ENCODE peak calls at places on chromosome 22, in ten cellular contexts. N is stimulated activated CD8-positive, alpha-beta memory T cell treated with anti-CD3 and anti-CD28 coated beads, Interleukin-12 subunit alpha, Interleukin-12 subunit beta, amount 100 ng/mL, for 4 hours; O is nucleus accumbens; T is omental fat pad; G is stimulated activated CD4-positive, alpha-beta T cell treated with anti-CD3 and anti-CD28 coated beads, TNF-alpha, amount 100 ng/mL, for 4 hours; D is non-pigmented ciliary epithelial cell; J is B cell; S is activated CD4-positive, alpha-beta T cell treated with anti-CD3 and anti-CD28 coated beads, Interleukin-2, amount 50 U/mL, for 24 hours; I is T follicular helper cell; W is endothelial cell. P is an unnamed sample.

GRCh38 chr22:43829904-43830851 is 18.1 kb upstream of the EFCAB6 start:
- DNase-seq in N (no peak), O (no peak), T (no peak), G (no peak), D (no peak), J (no peak), S (no peak), I (no peak), W (no peak), P (no peak)

GRCh38 chr22:47142427-47143046 is 380.1 kb downstream of the TBC1D22A start:
- DNase-seq in N (no peak), O (no peak), T (no peak), G (no peak), D (no peak), J (no peak), S (no peak), I (no peak), W (no peak), P (no peak)

GRCh38 chr22:37289156-37289735 is 6.9 kb downstream of the CYTH4 start:
- DNase-seq in N (no peak), O (no peak), T (no peak), G (no peak), D (no peak), J (no peak), S (no peak), I (no peak), W (no peak), P (no peak)

GRCh38 chr22:47177334-47177815 is 414.9 kb downstream of the TBC1D22A start:
- DNase-seq in N (no peak), O (no peak), T (no peak), G (no peak), D (no peak), J (no peak), S (no peak), I (no peak), W (no peak), P (no peak)

GRCh38 chr22:49574861-49575702 is 252.6 kb downstream of the BRD1 start:
- DNase-seq in N (no peak), O (no peak), T (no peak), G (no peak), D (no peak), J (no peak), S (no peak), I (no peak), W (no peak), P (no peak)

GRCh38 chr22:50696799-50697561 is 24.4 kb downstream of the SHANK3 start:
- DNase-seq in N (no peak), O (no peak), T (no peak), G (no peak), D (no peak), J (no peak), S (no peak), I (no peak), W (no peak), P (peak)

GRCh38 chr22:31093090-31093850 is 12.2 kb downstream of the SMTN start:
- DNase-seq in N (no peak), O (no peak), T (no peak), G (no peak), D (no peak), J (no peak), S (no peak), I (no peak), W (no peak), P (no peak)

GRCh38 chr22:44393066-44393465 is 80.3 kb upstream of the SHISAL1 start:
- DNase-seq in N (no peak), O (no peak), T (peak), G (no peak), D (no peak), J (no peak), S (no peak), I (no peak), W (no peak), P (no peak)

GRCh38 chr22:42366815-42367581 is 65.2 kb downstream of the NFAM1 start:
- DNase-seq in N (no peak), O (peak), T (no peak), G (no peak), D (no peak), J (no peak), S (no peak), I (no peak), W (no peak), P (no peak)

GRCh38 chr22:25360891-25361645 is 141.6 kb downstream of the CRYBB2 start:
- DNase-seq in N (no peak), O (no peak), T (no peak), G (no peak), D (no peak), J (no peak), S (no peak), I (no peak), W (no peak), P (no peak)

GRCh38 chr22:26616650-26617049 is 1.2 kb downstream of the CRYBB1 start:
- DNase-seq in N (no peak), O (no peak), T (no peak), G (no peak), D (no peak), J (no peak), S (no peak), I (no peak), W (no peak), P (peak)

P was measured in neural progenitor cell.